ENCODE peak calls at places on chromosome 22, in five cellular contexts. S is stimulated activated naive CD4-positive, alpha-beta T cell; C is Panc1; G is naive thymus-derived CD4-positive, alpha-beta T cell; O is activated naive CD8-positive, alpha-beta T cell treated with anti-CD3 and anti-CD28 coated beads, Interleukin-2, amount 50 U/mL, for 24 hours. U is an unnamed sample.

GRCh38 chr22:40434101-40434500 is 63.7 kb downstream of the SGSM3 start:
- DNase-seq in G (no peak), C (no peak), O (no peak), S (no peak), U (no peak)

GRCh38 chr22:20750461-20751184 is 23.3 kb upstream of the SERPIND1 start:
- DNase-seq in G (no peak), S (no peak), O (peak; percentile 46), C (no peak), U (no peak)

GRCh38 chr22:30822216-30823014 is 127.7 kb downstream of the OSBP2 start:
- DNase-seq in G (no peak), S (no peak), C (no peak), O (peak; percentile 22), U (no peak)

GRCh38 chr22:50625568-50626313 is 2.2 kb downstream of the ARSA start:
- DNase-seq in O (no peak), G (no peak), C (no peak), S (no peak), U (no peak)

GRCh38 chr22:19943665-19944026 is 2.0 kb upstream of the TXNRD2 start:
- DNase-seq in O (no peak), G (no peak), C (no peak), S (no peak), U (no peak)

GRCh38 chr22:32475428-32476010 is 908 bp downstream of the FBXO7 start:
- DNase-seq in C (no peak), S (no peak), O (peak; percentile 30), G (peak; percentile 11), U (no peak)

GRCh38 chr22:35432226-35432905 is 32.4 kb downstream of the MCM5 start:
- DNase-seq in G (no peak), C (no peak), S (no peak), O (no peak), U (no peak)

GRCh38 chr22:38135133-38135706 is 24.7 kb upstream of the BAIAP2L2 start:
- DNase-seq in O (no peak), S (no peak), G (no peak), C (no peak), U (no peak)

GRCh38 chr22:38027487-38027886 is 29.7 kb upstream of the PICK1 start:
- DNase-seq in C (no peak), S (no peak), G (no peak), O (no peak), U (no peak)

GRCh38 chr22:28980326-28980725 is 81.3 kb downstream of the C22orf31 start:
- DNase-seq in C (no peak), S (no peak), G (no peak), O (no peak), U (no peak)

GRCh38 chr22:37163618-37164534 is 14.2 kb upstream of the IL2RB start:
- DNase-seq in G (no peak), O (peak; percentile 80), C (no peak), S (no peak), U (no peak)

GRCh38 chr22:42662114-42663021 is 13.2 kb upstream of the CYB5R3 start:
- DNase-seq in C (no peak), S (peak; percentile 37), O (peak; percentile 86), G (peak; percentile 61), U (peak; percentile 82)

GRCh38 chr22:30228509-30229359 is 17.8 kb downstream of the LIF start:
- DNase-seq in O (no peak), C (no peak), G (no peak), S (no peak), U (no peak)

GRCh38 chr22:37483594-37484114 is 2.5 kb downstream of the MFNG start:
- DNase-seq in G (no peak), C (no peak), S (no peak), O (no peak), U (no peak)